ENCODE peak calls at places on chromosomes 1 and 21, in four cellular contexts. L is cardiac fibroblast; B is stimulated activated CD8-positive, alpha-beta memory T cell treated with anti-CD3 and anti-CD28 coated beads, Interleukin-4, amount 100 ng/mL, for 4 hours; Q is Calu3. X is an unnamed sample.

GRCh38 chr1:235632538-235633219 is 16.9 kb downstream of the GNG4 start:
- DNase-seq in L (peak; percentile 83), B (no peak), Q (no peak), X (peak; percentile 77)

GRCh38 chr1:51877434-51878306 is 857 bp downstream of the NRDC start:
- DNase-seq in L (peak; percentile 46), B (no peak), Q (no peak), X (peak; percentile 22)

GRCh38 chr21:26405735-26406361 is 167.2 kb downstream of the CYYR1 start:
- DNase-seq in L (peak; percentile 90), B (no peak), Q (peak; percentile 11), X (peak; percentile 83)

GRCh38 chr1:178031856-178032320 is 62.0 kb upstream of the RASAL2 start:
- DNase-seq in L (peak; percentile 95), B (no peak), Q (peak; percentile 92), X (peak; percentile 94)

GRCh38 chr1:160446945-160447600 is 46.7 kb downstream of the VANGL2 start:
- DNase-seq in L (no peak), B (no peak), Q (no peak), X (no peak)

GRCh38 chr21:31604591-31605190 is 54.8 kb upstream of the SOD1 start:
- DNase-seq in L (peak; percentile 75), B (peak; percentile 57), Q (peak; percentile 51), X (peak; percentile 74)

GRCh38 chr1:84598846-84599741 is 24.9 kb upstream of the CTBS start:
- DNase-seq in L (peak; percentile 86), B (no peak), Q (no peak), X (peak; percentile 58)

GRCh38 chr1:91511386-91511785 is 10.7 kb downstream of the CDC7 start:
- DNase-seq in L (peak; percentile 77), B (no peak), Q (no peak), X (peak; percentile 41)

GRCh38 chr1:2786329-2787162 is 14.9 kb downstream of the TTC34 start:
- DNase-seq in L (no peak), B (peak; percentile 63), Q (peak; percentile 42), X (no peak)

GRCh38 chr1:88892146-88892877 is 945 bp upstream of the GTF2B start:
- DNase-seq in L (peak; percentile 74), B (no peak), Q (peak; percentile 64), X (no peak)

GRCh38 chr1:208132287-208132882 is 111.8 kb downstream of the PLXNA2 start:
- DNase-seq in L (peak; percentile 80), B (no peak), Q (peak; percentile 97), X (peak; percentile 90)

GRCh38 chr21:43972850-43973633 is 39.1 kb upstream of the TRAPPC10 start:
- DNase-seq in L (no peak), B (no peak), Q (no peak), X (no peak)

GRCh38 chr1:150150511-150151021 is 850 bp downstream of the PLEKHO1 start:
- DNase-seq in L (no peak), B (no peak), Q (no peak), X (no peak)

GRCh38 chr1:180026556-180026955 is 71.9 kb downstream of the CEP350 start:
- DNase-seq in L (peak; percentile 79), B (no peak), Q (no peak), X (no peak)

GRCh38 chr1:53326598-53327182 is 1.2 kb downstream of the LRP8 start:
- DNase-seq in L (peak; percentile 26), B (no peak), Q (peak; percentile 46), X (peak; percentile 10)

GRCh38 chr1:80424249-80424648 is 1376.5 kb upstream of the ADGRL2 start:
- DNase-seq in L (no peak), B (no peak), Q (no peak), X (no peak)

GRCh38 chr1:234661249-234661928 is 51.4 kb upstream of the IRF2BP2 start:
- DNase-seq in L (no peak), B (no peak), Q (peak; percentile 28), X (no peak)

GRCh38 chr1:38258085-38258484 is 211.5 kb upstream of the POU3F1 start:
- DNase-seq in L (no peak), B (no peak), Q (no peak), X (no peak)

GRCh38 chr21:17732306-17732705 is 86.8 kb downstream of the C21orf91 start:
- DNase-seq in L (peak; percentile 45), B (no peak), Q (no peak), X (no peak)

GRCh38 chr1:62367005-62367547 is 47.8 kb upstream of the KANK4 start:
- DNase-seq in L (no peak), B (no peak), Q (no peak), X (no peak)

GRCh38 chr21:42737969-42738590 is 84.7 kb downstream of the PDE9A start:
- DNase-seq in L (peak; percentile 12), B (no peak), Q (peak; percentile 24), X (no peak)

GRCh38 chr1:112904831-112905227 is 51.2 kb downstream of the SLC16A1 start:
- DNase-seq in L (no peak), B (no peak), Q (peak; percentile 59), X (no peak)

GRCh38 chr1:18200136-18200717 is 92.6 kb downstream of the IGSF21 start:
- DNase-seq in L (no peak), B (no peak), Q (no peak), X (no peak)

GRCh38 chr1:100924212-100924611 is 28.3 kb downstream of the SLC30A7 start:
- DNase-seq in L (peak; percentile 38), B (no peak), Q (no peak), X (no peak)

GRCh38 chr1:110606784-110607662 is 865 bp upstream of the KCNA2 start:
- DNase-seq in L (no peak), B (no peak), Q (no peak), X (no peak)

GRCh38 chr1:212110617-212111016 is 75.1 kb downstream of the DTL start:
- DNase-seq in L (peak; percentile 32), B (no peak), Q (no peak), X (peak; percentile 46)

X was measured in AG08395.